ENCODE peak calls at places on chromosome 18, in four cellular contexts. G is lower lobe of right lung, R is heart right ventricle, O is astrocyte. C is an unnamed sample.

GRCh38 chr18:6088432-6088831 is 193.1 kb upstream of the TMEM200C start:
- DNase-seq in G (no peak), R (no peak), O (no peak), C (no peak)

GRCh38 chr18:5747678-5748077 is 147.6 kb downstream of the TMEM200C start:
- DNase-seq in G (no peak), R (no peak), O (no peak), C (no peak)

GRCh38 chr18:33316146-33316587 is 124.4 kb downstream of the CCDC178 start:
- DNase-seq in G (no peak), R (no peak), O (no peak), C (no peak)

GRCh38 chr18:46169464-46169941 is 65.3 kb downstream of the HAUS1 start:
- DNase-seq in G (no peak), R (no peak), O (peak; percentile 78), C (peak; percentile 78)

GRCh38 chr18:36411745-36412168 is 114.2 kb downstream of the FHOD3 start:
- DNase-seq in G (no peak), R (no peak), O (no peak), C (peak; percentile 36)

GRCh38 chr18:52636536-52636935 is 296.5 kb downstream of the DCC start:
- DNase-seq in G (no peak), R (no peak), O (no peak), C (no peak)

GRCh38 chr18:51196116-51196810 is 1.2 kb downstream of the MEX3C start:
- DNase-seq in G (peak; percentile 72), R (peak; percentile 45), O (no peak), C (peak; percentile 14)

GRCh38 chr18:37714621-37715020 is 149.0 kb upstream of the CELF4 start:
- DNase-seq in G (no peak), R (no peak), O (no peak), C (no peak)

GRCh38 chr18:45836242-45837215 is 11.1 kb downstream of the SIGLEC15 start:
- DNase-seq in G (no peak), R (no peak), O (no peak), C (no peak)

GRCh38 chr18:74064510-74064909 is 83.1 kb downstream of the FBXO15 start:
- DNase-seq in G (no peak), R (no peak), O (no peak), C (no peak)

DNA sequence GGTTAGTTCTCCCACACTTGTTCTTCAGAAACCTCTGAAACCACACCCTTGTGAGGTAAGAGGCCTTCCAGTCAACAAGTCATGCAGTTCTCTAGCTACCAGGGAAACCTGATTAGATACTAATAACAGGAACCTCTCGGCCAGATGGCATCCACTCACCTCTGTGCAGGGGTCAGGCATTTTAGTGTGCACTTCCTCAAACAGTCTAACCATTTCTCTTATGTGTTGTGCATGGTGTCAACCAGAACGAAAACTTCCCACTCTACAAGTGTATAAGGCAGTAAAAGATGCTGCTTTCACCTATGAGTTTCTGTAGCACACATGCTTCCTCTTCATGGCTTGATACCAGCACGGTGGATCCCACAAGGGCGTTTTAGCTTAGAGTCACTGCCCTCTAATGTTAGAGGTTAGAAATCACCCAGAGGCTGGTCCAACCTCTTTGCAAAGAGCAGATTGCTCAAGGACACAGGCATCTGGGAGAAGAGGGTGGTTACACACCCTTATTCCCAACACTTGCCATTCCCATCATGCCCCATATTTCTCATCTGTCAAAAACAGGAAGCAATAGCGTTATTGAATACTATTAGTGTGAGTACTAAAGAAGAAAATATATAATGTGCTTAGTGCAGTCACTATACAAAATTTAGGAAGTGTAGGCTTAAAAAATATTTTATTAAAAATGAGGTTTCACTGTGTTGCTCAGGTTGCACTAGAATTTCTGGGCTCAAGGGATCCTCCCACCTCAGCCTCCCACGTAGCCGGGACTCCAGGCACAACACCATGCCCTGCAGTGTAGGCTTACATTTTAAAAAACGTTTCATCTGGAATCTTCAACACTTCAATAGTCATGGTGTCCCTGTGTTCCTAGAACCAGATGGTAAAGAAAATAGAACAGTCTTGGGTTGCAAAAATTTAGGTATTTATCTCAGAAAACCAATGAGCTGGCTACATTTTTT is 34.5 kb upstream of the RAB31 start:
- DNase-seq in G (peak; percentile 75), R (no peak), O (peak; percentile 50), C (peak; percentile 23)
- TF ChIP-seq CTCF in G (peak; percentile 34), R (no peak), O (peak; percentile 5), C (peak; percentile 44)

DNA sequence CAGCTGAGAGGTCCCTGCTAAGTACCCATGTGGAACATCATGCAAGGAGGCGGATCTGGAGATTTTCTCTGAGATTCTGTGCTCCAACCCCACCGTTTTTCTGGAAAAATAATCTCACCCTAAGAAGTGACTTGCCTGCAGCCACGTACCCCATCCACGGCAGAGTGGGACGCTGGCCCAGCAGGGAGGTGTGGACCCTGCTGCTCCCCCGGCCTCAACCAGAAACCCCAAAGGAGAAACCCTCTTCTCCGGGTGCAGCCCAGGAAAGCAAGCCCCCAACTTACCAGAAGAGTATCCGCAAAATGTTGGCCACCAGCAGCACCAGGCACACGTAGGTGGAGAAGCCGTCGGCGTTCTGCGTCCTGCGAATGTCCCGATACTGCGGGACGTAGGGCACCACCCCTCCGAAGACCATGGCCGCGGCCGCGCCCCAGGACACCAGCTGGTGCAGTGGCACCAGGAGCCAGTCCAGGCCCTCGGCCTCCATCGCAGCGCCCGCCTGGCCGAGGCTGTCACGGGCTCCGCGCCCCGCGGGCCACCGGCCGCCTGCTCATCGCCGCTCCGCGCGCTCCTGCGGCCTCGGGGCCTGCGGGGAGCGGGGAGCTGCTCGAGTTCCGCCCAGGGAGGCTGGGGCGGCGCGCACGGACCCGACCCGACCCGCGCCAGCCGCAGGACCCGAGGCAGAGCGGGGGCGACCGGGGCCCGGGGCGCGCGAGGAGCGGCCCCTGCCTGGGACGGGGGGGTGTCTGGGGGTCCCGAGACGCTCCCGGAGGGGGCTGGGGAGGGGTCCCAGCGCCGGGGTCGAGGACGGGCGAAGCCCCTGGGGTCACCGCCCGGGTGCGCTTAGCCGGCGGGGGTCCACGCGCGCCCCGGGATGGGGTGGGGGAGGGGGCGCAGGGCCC is 762 bp downstream of the SLC66A2 start:
- DNase-seq in G (peak; percentile 74), R (peak; percentile 50), O (no peak), C (no peak)
- H3K27ac ChIP-seq in G (peak overlapping the region; percentile 84), R (peak overlapping the region; percentile 84), O (peak overlapping the region; percentile 38), C (peak overlapping the region; percentile 50)

DNA sequence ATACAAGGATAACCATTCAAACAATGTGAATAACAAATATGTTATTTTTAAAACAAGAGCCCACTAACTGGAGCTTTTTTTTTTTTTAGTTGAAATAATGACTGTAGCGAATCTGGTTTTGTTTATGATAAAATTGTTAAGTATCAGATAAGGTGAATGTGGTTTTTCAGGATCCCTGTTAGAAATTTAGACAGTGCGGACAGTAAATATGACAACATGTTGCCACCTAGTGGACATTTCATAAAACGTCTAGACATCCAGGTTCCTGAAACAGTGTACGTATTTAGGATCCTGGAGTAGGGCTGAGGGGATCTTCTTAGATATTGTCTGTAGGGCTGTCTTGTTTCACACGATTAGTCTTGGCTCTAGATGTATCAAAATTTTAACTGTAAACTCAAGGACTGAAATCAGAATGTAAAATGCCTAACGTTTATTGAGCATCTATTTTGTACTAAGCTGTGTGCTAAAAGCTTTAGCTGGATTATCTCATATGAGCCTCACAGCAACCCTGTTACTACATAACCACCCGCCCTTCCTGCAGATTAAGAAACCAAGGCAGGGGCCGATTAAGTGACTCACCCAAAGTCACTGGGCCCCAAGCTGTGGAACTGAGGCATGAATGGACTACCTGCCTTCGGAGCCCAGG is 23.9 kb upstream of the CCDC68 start:
- DNase-seq in G (no peak), R (no peak), O (peak; percentile 60), C (peak; percentile 66)
- TF ChIP-seq CTCF in G (peak; percentile 70), R (peak; percentile 48), O (peak; percentile 77), C (peak; percentile 51)

GRCh38 chr18:22486667-22487066 is 69.0 kb upstream of the CTAGE1 start:
- DNase-seq in G (no peak), R (no peak), O (no peak), C (no peak)
- H3K27ac ChIP-seq in G (no peak overlapping the region), R (no peak overlapping the region), O (no peak overlapping the region), C (no peak overlapping the region)

GRCh38 chr18:31941010-31941809 is 1.7 kb downstream of the TRAPPC8 start:
- DNase-seq in G (no peak), R (no peak), O (no peak), C (no peak)

GRCh38 chr18:31943895-31944816 is 1.2 kb upstream of the TRAPPC8 start:
- DNase-seq in G (no peak), R (no peak), O (no peak), C (no peak)

GRCh38 chr18:31946305-31947046 is 3.5 kb upstream of the TRAPPC8 start:
- DNase-seq in G (no peak), R (no peak), O (no peak), C (no peak)

GRCh38 chr18:31942301-31942998 is 478 bp downstream of the TRAPPC8 start:
- DNase-seq in G (peak; percentile 73), R (peak; percentile 25), O (peak; percentile 54), C (peak; percentile 31)

DNA sequence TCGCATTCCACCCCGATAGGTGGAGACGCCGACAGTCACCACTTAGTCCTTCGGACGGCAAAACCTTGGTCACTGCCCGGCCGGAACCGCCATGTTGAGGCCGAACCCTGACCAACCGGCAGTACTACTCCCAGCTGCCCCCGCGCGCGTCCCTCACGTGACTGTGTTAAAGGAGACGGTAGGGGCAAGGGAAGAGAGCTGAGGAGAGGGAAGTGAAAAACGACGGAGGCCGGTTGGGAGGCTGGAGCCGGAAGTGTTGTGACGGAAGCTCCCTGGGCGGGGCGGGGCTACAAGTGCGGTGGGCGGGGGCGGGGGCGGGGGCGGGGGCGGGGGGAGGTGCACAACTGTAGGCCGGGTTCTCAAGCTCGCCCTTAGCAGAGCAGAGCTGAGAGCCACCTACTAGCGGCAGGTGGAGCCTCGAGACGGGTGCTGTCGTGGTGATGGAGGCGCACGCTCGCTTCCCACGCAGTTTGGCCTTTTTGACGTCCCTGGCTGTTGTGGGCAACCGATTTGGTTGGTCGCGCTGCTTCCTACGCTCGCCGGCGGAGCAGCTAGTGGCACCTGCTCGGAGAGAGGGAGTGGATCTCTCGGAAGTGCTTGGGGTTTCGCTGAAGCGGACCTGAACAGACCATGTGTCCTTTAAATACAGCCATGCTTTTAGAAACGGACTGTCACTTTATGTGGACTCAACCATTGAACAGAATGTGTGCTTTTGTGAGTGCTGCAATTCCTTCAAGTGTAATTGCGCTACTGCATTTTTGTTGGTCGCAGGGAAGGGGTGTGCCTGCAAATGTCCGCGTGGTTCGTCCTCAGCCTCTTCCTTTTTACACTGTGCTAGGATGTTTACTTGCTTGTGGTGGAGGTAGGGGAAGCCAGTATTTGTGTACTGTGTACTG is at the start of gene TRAPPC8:
- DNase-seq in G (peak; percentile 99), R (peak; percentile 97), O (peak; percentile 97), C (peak; percentile 98)
- TF ChIP-seq CTCF in G (no peak), R (no peak), O (no peak), C (no peak)

GRCh38 chr18:50158866-50159653 is 35.9 kb downstream of the MYO5B start:
- DNase-seq in G (no peak), R (no peak), O (no peak), C (no peak)

GRCh38 chr18:50162486-50163304 is 32.3 kb downstream of the MYO5B start:
- DNase-seq in G (no peak), R (no peak), O (peak; percentile 21), C (no peak)

GRCh38 chr18:50161806-50162205 is 33.1 kb downstream of the MYO5B start:
- DNase-seq in G (peak; percentile 54), R (no peak), O (peak; percentile 25), C (no peak)

GRCh38 chr18:50159654-50160046 is 35.3 kb downstream of the MYO5B start:
- DNase-seq in G (no peak), R (no peak), O (no peak), C (no peak)

DNA sequence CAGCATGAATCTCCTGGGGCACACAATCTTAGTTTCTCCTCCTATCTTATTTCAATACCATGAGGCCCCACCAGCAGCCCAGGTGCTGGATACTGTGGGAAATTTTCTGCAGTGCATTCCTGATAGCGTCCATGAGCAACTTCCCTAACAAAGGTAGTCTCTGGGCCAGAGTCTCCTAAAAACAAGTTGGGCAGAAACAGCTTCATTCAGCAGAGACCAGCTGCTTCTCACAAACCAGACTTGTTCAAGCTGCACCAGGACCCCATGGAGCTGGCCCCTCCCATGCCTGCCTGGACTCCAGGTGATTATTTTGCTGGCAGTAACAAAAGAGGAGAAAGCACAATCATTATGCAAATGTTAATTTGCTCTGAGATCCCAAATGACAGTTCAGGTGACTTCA is 31.4 kb downstream of the MYO5B start:
- DNase-seq in G (no peak), R (no peak), O (no peak), C (no peak)
- H3K27ac ChIP-seq in G (no peak overlapping the region), R (no peak overlapping the region), O (no peak overlapping the region), C (no peak overlapping the region)